ENCODE peak calls at places on chromosomes 2 and 18, in ten cellular contexts. S, B, I, Q, M, O, Z, N, Y and G are unnamed samples.

GRCh38 chr2:127469051-127469450 is 50.8 kb downstream of the PROC start:
- DNase-seq in S (no peak), B (no peak), I (no peak), Q (no peak), M (no peak), O (no peak), Z (no peak), N (no peak), Y (no peak), G (no peak)

GRCh38 chr2:151946856-151947523 is 118.8 kb upstream of the ARL5A start:
- DNase-seq in S (peak), B (peak), I (peak), Q (peak), M (peak), O (peak), Z (peak), N (no peak), Y (no peak), G (no peak)

GRCh38 chr18:79629606-79630005 is 50.0 kb upstream of the CTDP1 start:
- DNase-seq in S (no peak), B (no peak), I (no peak), Q (no peak), M (no peak), O (peak), Z (no peak), N (no peak), Y (no peak), G (no peak)

GRCh38 chr2:189698020-189698887 is 23.8 kb downstream of the ANKAR start:
- DNase-seq in S (no peak), B (no peak), I (peak), Q (peak), M (peak), O (peak), Z (peak), N (no peak), Y (no peak), G (peak)

GRCh38 chr18:60809937-60810336 is 437.4 kb upstream of the MC4R start:
- DNase-seq in S (no peak), B (no peak), I (no peak), Q (no peak), M (no peak), O (no peak), Z (no peak), N (no peak), Y (no peak), G (no peak)

GRCh38 chr2:219644801-219645480 is 17.5 kb downstream of the SLC4A3 start:
- DNase-seq in S (no peak), B (no peak), I (no peak), Q (no peak), M (no peak), O (peak), Z (no peak), N (no peak), Y (no peak), G (no peak)

GRCh38 chr18:29145993-29146539 is 969.1 kb upstream of the CDH2 start:
- DNase-seq in S (no peak), B (no peak), I (no peak), Q (no peak), M (no peak), O (no peak), Z (no peak), N (no peak), Y (no peak), G (no peak)

GRCh38 chr2:239085201-239085992 is 237.5 kb downstream of the TWIST2 start:
- DNase-seq in S (no peak), B (no peak), I (no peak), Q (no peak), M (no peak), O (no peak), Z (no peak), N (no peak), Y (no peak), G (no peak)

GRCh38 chr2:19124135-19124534 is 234.3 kb downstream of the OSR1 start:
- DNase-seq in S (no peak), B (no peak), I (no peak), Q (no peak), M (no peak), O (no peak), Z (no peak), N (no peak), Y (no peak), G (no peak)

GRCh38 chr2:126669772-126670171 is 13.8 kb downstream of the GYPC start:
- DNase-seq in S (peak), B (no peak), I (no peak), Q (no peak), M (no peak), O (no peak), Z (no peak), N (no peak), Y (no peak), G (no peak)